ENCODE peak calls at places on chromosomes 3 and 15, in five cellular contexts. W, Q, Y, I and Z are unnamed samples. For H3K9me3, the result is how much of the 10 kb centered on the place peaks cover.

GRCh38 chr15:59443341-59444081 is 5.5 kb downstream of the FAM81A start:
- DNase-seq in Q (no peak), W (no peak), I (no peak), Y (no peak), Z (no peak)

GRCh38 chr15:62391565-62392262 is 226.6 kb upstream of the C2CD4B start:
- DNase-seq in I (no peak), W (peak), Y (peak), Q (peak), Z (no peak)

GRCh38 chr15:90002428-90002844 is 1.3 kb downstream of the ZNF710 start:
- DNase-seq in I (peak), W (peak), Q (peak), Y (peak), Z (no peak)

GRCh38 chr15:85587707-85588441 is 206.9 kb downstream of the KLHL25 start:
- DNase-seq in Y (no peak), I (no peak), W (peak), Q (no peak), Z (no peak)

GRCh38 chr3:169813757-169814517 is 1.2 kb upstream of the LRRC34 start:
- DNase-seq in Y (no peak), I (peak), W (peak), Q (peak), Z (no peak)

GRCh38 chr3:50350527-50351317 is at the start of the genes CYB561D2 and NPRL2:
- DNase-seq in W (peak), Y (peak), I (peak), Q (peak), Z (peak)

GRCh38 chr3:108036984-108037741 is 53.7 kb downstream of the CD47 start:
- DNase-seq in I (no peak), Q (no peak), Y (no peak), W (no peak), Z (peak)

GRCh38 chr3:58034738-58035511 is 26.7 kb downstream of the FLNB start:
- DNase-seq in W (no peak), Y (no peak), I (peak), Q (peak), Z (no peak)

GRCh38 chr3:141644931-141645330 is 93.2 kb upstream of the RNF7 start:
- DNase-seq in Q (peak), I (peak), Y (peak), W (peak), Z (no peak)

GRCh38 chr3:179702271-179702947 is 49.6 kb downstream of the USP13 start:
- DNase-seq in Y (no peak), Q (no peak), W (no peak), I (no peak), Z (no peak)

GRCh38 chr15:94042163-94042954 is 189.0 kb upstream of the MCTP2 start:
- DNase-seq in W (no peak), Y (no peak), Q (no peak), I (no peak), Z (peak)

GRCh38 chr15:62165029-62165792 is at the start of gene C2CD4B:
- DNase-seq in Q (peak), W (peak), I (no peak), Y (peak), Z (no peak)

GRCh38 chr3:159649951-159650350 is 338.7 kb upstream of the IL12A start:
- DNase-seq in Y (no peak), I (no peak), Q (no peak), W (no peak), Z (no peak)

GRCh38 chr15:88498991-88499390 is 31.5 kb downstream of the MRPS11 start:
- DNase-seq in W (no peak), Q (no peak), I (no peak), Y (peak), Z (no peak)

GRCh38 chr3:55686720-55687254 is 199.7 kb upstream of the WNT5A start:
- DNase-seq in W (no peak), I (no peak), Y (no peak), Q (no peak), Z (no peak)

GRCh38 chr15:88476635-88477038 is 9.1 kb downstream of the MRPS11 start:
- DNase-seq in I (no peak), Q (peak), W (peak), Y (no peak), Z (peak)

GRCh38 chr15:42059661-42060476 is 34.5 kb downstream of the PLA2G4D start:
- DNase-seq in Y (peak), Q (peak), W (peak), I (peak), Z (no peak)

GRCh38 chr3:42838571-42838970 is 29.3 kb downstream of the ACKR2 start:
- DNase-seq in Q (no peak), I (no peak), W (no peak), Y (no peak), Z (no peak)

GRCh38 chr15:61315471-61315870 is 86.4 kb upstream of the RORA start:
- DNase-seq in W (no peak), Q (no peak), Y (no peak), I (no peak), Z (no peak)

GRCh38 chr3:119279101-119279554 is 15.1 kb upstream of the ARHGAP31 start:
- DNase-seq in Q (no peak), W (peak), Y (peak), I (no peak), Z (no peak)

GRCh38 chr3:42456211-42456610 is 45.8 kb upstream of the LYZL4 start:
- DNase-seq in W (no peak), Y (no peak), Q (no peak), I (no peak), Z (no peak)

GRCh38 chr15:74243431-74243830 is 7.3 kb downstream of the CCDC33 start:
- DNase-seq in Y (no peak), Q (no peak), W (no peak), I (no peak), Z (no peak)

GRCh38 chr3:28745436-28745835 is 396.8 kb upstream of the AZI2 start:
- DNase-seq in Y (no peak), I (no peak), W (no peak), Q (no peak), Z (no peak)

GRCh38 chr3:38823722-38824121 is 7.7 kb upstream of the SCN10A start:
- DNase-seq in Y (no peak), Q (no peak), W (no peak), I (no peak), Z (no peak)

GRCh38 chr3:196969660-196970546 is 1.3 kb upstream of the PIGZ start:
- DNase-seq in Y (peak), I (peak), W (peak), Q (peak), Z (no peak)

GRCh38 chr15:38660726-38661125 is 96.1 kb upstream of the RASGRP1 start:
- DNase-seq in Y (no peak), W (no peak), Q (no peak), I (peak), Z (no peak)

GRCh38 chr3:30310251-30310954 is 296.0 kb upstream of the TGFBR2 start:
- DNase-seq in Y (no peak), W (no peak), I (no peak), Q (no peak), Z (no peak)

GRCh38 chr15:40843885-40844542 is at the start of gene SPINT1:
- DNase-seq in Y (no peak), W (no peak), Q (peak), I (no peak), Z (no peak)

GRCh38 chr3:124928333-124929202 is 6.0 kb downstream of the MUC13 start:
- DNase-seq in Y (peak), I (peak), W (peak), Q (peak), Z (peak)

GRCh38 chr15:74432271-74432967 is 1.3 kb downstream of the SEMA7A start:
- DNase-seq in Y (no peak), I (no peak), W (no peak), Q (no peak), Z (no peak)

GRCh38 chr3:99872633-99873254 is 55.1 kb downstream of the CMSS1 start:
- DNase-seq in Y (no peak), W (no peak), Q (no peak), I (no peak), Z (no peak)

GRCh38 chr3:12884104-12884742 is 42.9 kb upstream of the RPL32 start:
- DNase-seq in W (no peak), Q (no peak), Y (peak), I (no peak), Z (peak)

GRCh38 chr3:133592843-133593242 is 19.4 kb downstream of the CDV3 start:
- DNase-seq in W (no peak), Y (no peak), I (peak), Q (no peak), Z (no peak)

GRCh38 chr15:69979269-69979668 is 118.4 kb downstream of the TLE3 start:
- DNase-seq in Q (no peak), W (peak), I (no peak), Y (no peak), Z (no peak)

GRCh38 chr3:110413291-110413690 is 658.3 kb upstream of the NECTIN3 start:
- DNase-seq in Q (no peak), Y (no peak), I (no peak), W (no peak), Z (no peak)

GRCh38 chr15:36362508-36362907 is 216.9 kb upstream of the CDIN1 start:
- DNase-seq in W (no peak), Q (no peak), Y (no peak), I (no peak), Z (no peak)

GRCh38 chr3:65406470-65406869 is 632.2 kb downstream of the MAGI1 start:
- DNase-seq in Y (no peak), Q (no peak), W (peak), I (no peak), Z (no peak)

GRCh38 chr3:155070932-155071387 is 9.2 kb upstream of the MME start:
- DNase-seq in I (no peak), W (no peak), Y (no peak), Q (no peak), Z (peak)

DNA sequence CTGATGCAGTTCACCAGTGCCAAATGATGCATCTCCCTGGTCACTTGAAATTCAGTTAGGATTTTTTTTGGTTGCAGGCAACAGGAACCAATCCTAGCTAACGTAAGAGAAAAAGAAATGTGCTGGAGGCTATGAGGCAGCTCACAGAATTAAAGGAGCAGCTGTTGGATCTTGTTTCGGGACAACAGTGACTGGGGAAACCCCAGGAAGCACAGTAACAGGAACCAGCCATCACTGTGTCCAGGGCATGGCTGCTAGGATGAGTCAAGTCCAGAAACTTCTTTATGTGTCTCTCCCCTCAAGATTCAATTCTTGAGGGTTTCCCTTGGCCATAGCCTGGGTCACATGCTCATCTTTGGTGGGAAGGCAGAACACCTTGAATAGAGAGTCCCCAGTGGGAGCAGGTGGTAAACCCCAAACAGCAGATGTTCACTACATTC is 39.0 kb downstream of the CHST2 start:
- DNase-seq in W (no peak), I (no peak), Q (no peak), Y (no peak), Z (no peak)
- H3K4me3 ChIP-seq in W (no peak), I (no peak), Q (no peak), Y (no peak), Z (no peak)

GRCh38 chr3:152641198-152641597 is 193.7 kb upstream of the P2RY1 start:
- DNase-seq in Y (no peak), I (no peak), W (no peak), Q (no peak), Z (no peak)

GRCh38 chr3:152635354-152635753 is 199.6 kb upstream of the P2RY1 start:
- DNase-seq in I (no peak), Q (no peak), Y (no peak), W (no peak), Z (no peak)

GRCh38 chr3:152638707-152639450 is 196.1 kb upstream of the P2RY1 start:
- DNase-seq in I (no peak), W (no peak), Y (no peak), Q (no peak), Z (no peak)

GRCh38 chr3:152636651-152637050 is 198.3 kb upstream of the P2RY1 start:
- DNase-seq in Q (no peak), I (no peak), Y (no peak), W (no peak), Z (no peak)

GRCh38 chr3:152638217-152638616 is 196.7 kb upstream of the P2RY1 start:
- DNase-seq in W (no peak), Y (no peak), Q (no peak), I (no peak), Z (no peak)
- H3K27ac ChIP-seq in W (no peak), Y (peak), Q (no peak), I (no peak), Z (no peak)

DNA sequence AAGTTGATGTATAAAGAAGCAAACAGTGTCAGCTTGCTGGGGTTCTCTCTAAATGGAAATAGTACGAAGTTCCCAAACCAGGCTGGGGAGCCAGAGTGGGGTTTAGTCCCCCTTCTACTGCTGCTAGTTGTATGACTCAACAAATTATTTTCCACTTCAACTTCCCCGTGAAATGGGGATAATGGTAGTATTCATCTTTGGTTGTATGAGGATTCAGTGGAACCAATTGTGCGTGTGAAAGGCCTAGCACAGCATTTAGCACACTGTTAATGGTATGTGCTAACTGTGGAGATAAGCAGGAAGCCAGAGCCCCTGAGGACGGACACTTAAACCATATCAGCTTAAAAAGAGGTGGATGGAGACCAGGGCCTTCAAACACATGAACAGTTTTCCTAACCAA is 4.2 kb downstream of the SORD start:
- DNase-seq in Q (no peak), I (no peak), W (no peak), Y (no peak), Z (no peak)
- H3K9me3 ChIP-seq in Q (under half), I (under half), W (under half), Y (under half), Z (under half)

GRCh38 chr3:181920409-181920808 is 208.7 kb downstream of the SOX2 start:
- DNase-seq in Q (no peak), I (no peak), W (no peak), Y (no peak), Z (no peak)
- H3K4me3 ChIP-seq in Q (no peak), I (no peak), W (no peak), Y (no peak), Z (no peak)

DNA sequence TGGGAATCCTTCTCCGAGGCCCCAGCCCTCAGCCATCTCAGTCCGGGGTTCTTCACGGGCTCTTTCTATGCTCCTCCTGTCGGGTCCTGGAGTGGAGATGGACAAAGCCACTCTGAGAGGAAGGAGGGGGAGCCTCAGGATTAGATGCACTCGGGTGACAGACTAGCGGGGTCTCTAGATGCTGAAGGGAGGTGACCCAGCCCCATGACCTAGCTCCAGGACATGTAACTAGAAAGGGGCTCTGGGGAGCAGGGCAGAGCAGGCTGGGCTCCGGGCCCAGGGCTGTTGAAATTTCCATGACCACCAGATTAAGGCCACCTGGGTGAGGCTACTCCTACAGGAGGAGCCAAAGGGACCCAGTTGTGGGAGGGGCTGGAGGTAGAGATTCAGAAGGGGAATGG is 14.8 kb upstream of the SKIC8 start:
- DNase-seq in I (peak), W (no peak), Y (no peak), Q (no peak), Z (no peak)
- H3K27ac ChIP-seq in I (no peak), W (no peak), Y (no peak), Q (no peak), Z (no peak)

GRCh38 chr15:56232058-56232457 is 11.6 kb downstream of the RFX7 start:
- DNase-seq in Y (no peak), I (no peak), Q (no peak), W (peak), Z (no peak)

GRCh38 chr15:56227315-56227714 is 16.4 kb downstream of the RFX7 start:
- DNase-seq in W (no peak), I (no peak), Q (no peak), Y (no peak), Z (no peak)

GRCh38 chr15:56228352-56228751 is 15.3 kb downstream of the RFX7 start:
- DNase-seq in W (no peak), Y (no peak), I (no peak), Q (no peak), Z (no peak)

GRCh38 chr15:56227780-56228179 is 15.9 kb downstream of the RFX7 start:
- DNase-seq in Y (no peak), Q (no peak), I (no peak), W (no peak), Z (no peak)

GRCh38 chr15:56228854-56229253 is 14.8 kb downstream of the RFX7 start:
- DNase-seq in I (no peak), Q (no peak), Y (no peak), W (no peak), Z (no peak)
- H3K9me3 ChIP-seq in I (under half), Q (under half), Y (under half), W (half or more), Z (under half)

DNA sequence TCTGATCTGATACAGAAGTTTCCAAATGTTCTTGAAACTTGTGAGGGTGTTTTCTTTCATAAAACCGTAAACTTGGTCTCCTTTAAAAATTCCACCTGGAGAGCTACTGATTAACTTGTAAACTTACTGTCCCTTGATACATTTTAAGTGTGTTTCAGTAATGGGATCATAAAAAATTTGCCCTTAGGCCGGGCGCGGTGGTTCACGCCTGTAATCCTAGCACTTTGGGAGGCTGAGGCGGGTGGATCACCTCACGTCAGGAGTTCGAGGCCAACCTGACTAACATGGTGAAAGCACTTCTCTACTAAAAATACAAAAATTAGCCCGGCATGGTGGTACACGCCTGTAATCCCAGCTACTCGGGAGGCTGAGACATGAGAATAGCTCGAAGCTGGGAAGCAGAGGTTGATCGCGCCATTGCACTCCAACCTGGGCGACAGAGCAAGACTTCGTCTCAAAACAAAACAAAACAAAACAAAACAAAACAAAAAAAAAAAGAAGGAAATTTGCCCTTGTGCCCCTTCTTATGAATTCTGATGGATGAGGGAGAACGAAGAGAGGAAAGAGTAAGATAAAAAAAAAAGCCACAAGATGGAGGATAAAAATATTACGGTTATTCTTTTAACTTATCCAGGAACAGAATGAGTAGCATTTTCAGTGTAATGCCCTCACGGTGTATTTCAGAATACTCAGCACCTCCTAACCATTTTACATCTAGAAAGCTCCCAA is 32.1 kb upstream of the AP4E1 start:
- DNase-seq in Q (no peak), Y (no peak), I (no peak), W (no peak), Z (no peak)
- H3K4me3 ChIP-seq in Q (peak), Y (peak), I (peak), W (peak), Z (peak)